ENCODE peak calls at places on chromosomes 6 and 20, in ten cellular contexts. C is AG09319; Q is pancreas; T is stimulated activated CD8-positive, alpha-beta memory T cell treated with anti-CD3 and anti-CD28 coated beads, Interleukin-4, amount 100 ng/mL, for 4 hours; F is stimulated activated CD4-positive, alpha-beta T cell treated with anti-CD3 and anti-CD28 coated beads, Interleukin-1b, Interleukin-23, amount 100 ng/mL, for 4 hours; J is AG08396; B is T-helper 1 cell; D is endothelial cell of umbilical vein; V is activated CD8-positive, alpha-beta memory T cell treated with anti-CD3 and anti-CD28 coated beads for 4 hours; E is RPMI8226. Z is an unnamed sample.
A peak's percentile ranks its signal among the peaks of the same experiment; 100 is the strongest.

GRCh38 chr6:79079425-79080130 is 1.5 kb upstream of the PHIP start:
- DNase-seq in Q (no peak), B (no peak), D (peak; percentile 49), C (no peak), V (no peak), J (no peak), F (no peak), E (no peak), T (no peak), Z (no peak)

GRCh38 chr6:63816979-63817436 is 181.4 kb downstream of the PHF3 start:
- DNase-seq in T (no peak), V (no peak), Q (no peak), D (no peak), C (no peak), J (peak; percentile 12), E (no peak), B (no peak), F (no peak), Z (no peak)

GRCh38 chr6:118467181-118467580 is 80.9 kb upstream of the PLN start:
- DNase-seq in T (no peak), J (no peak), D (no peak), C (no peak), Q (no peak), V (no peak), E (no peak), B (no peak), F (no peak), Z (no peak)

GRCh38 chr6:132052096-132052495 is 100.9 kb upstream of the CCN2 start:
- DNase-seq in J (no peak), B (no peak), T (no peak), F (no peak), D (no peak), V (no peak), Q (no peak), C (no peak), E (no peak), Z (no peak)

GRCh38 chr6:127026247-127026646 is 92.2 kb upstream of the RSPO3 start:
- DNase-seq in V (no peak), T (no peak), B (no peak), F (no peak), Q (no peak), J (no peak), D (no peak), C (no peak), E (no peak), Z (no peak)

GRCh38 chr20:36297656-36298055 is 8.5 kb upstream of the DLGAP4 start:
- DNase-seq in C (no peak), J (no peak), T (no peak), Q (no peak), F (no peak), E (no peak), V (no peak), B (no peak), D (no peak), Z (no peak)

GRCh38 chr6:137102851-137103492 is 58.2 kb upstream of the IL20RA start:
- DNase-seq in Q (no peak), B (no peak), T (no peak), J (no peak), C (no peak), E (no peak), V (no peak), D (no peak), F (no peak), Z (no peak)

GRCh38 chr20:15487682-15488081 is 1085.6 kb downstream of the KIF16B start:
- DNase-seq in J (no peak), B (no peak), D (no peak), Q (no peak), E (no peak), T (no peak), V (no peak), F (no peak), C (no peak), Z (no peak)

GRCh38 chr6:44856495-44856878 is 469.0 kb downstream of the CDC5L start:
- DNase-seq in C (no peak), D (no peak), T (no peak), E (no peak), J (no peak), V (no peak), F (no peak), Q (no peak), B (no peak), Z (no peak)

GRCh38 chr6:64683682-64684081 is 1023.3 kb downstream of the EYS start:
- DNase-seq in F (no peak), Q (no peak), B (no peak), T (no peak), V (no peak), C (no peak), D (peak; percentile 94), J (no peak), E (no peak), Z (no peak)

GRCh38 chr6:50842446-50842845 is 23.8 kb downstream of the TFAP2B start:
- DNase-seq in B (no peak), Q (no peak), F (no peak), J (no peak), C (no peak), E (no peak), V (no peak), T (no peak), D (no peak), Z (no peak)

GRCh38 chr20:21395666-21396044 is 1.7 kb downstream of the NKX2-4 start:
- DNase-seq in F (no peak), Q (no peak), V (peak; percentile 31), E (no peak), B (peak; percentile 40), T (peak; percentile 9), C (no peak), J (no peak), D (no peak), Z (no peak)

GRCh38 chr6:7283676-7284075 is 29.3 kb downstream of the SSR1 start:
- DNase-seq in C (no peak), Q (no peak), F (no peak), V (no peak), J (no peak), D (no peak), E (no peak), B (no peak), T (no peak), Z (no peak)

GRCh38 chr20:36542019-36542488 is 735 bp downstream of the MYL9 start:
- DNase-seq in Q (no peak), C (no peak), D (peak; percentile 26), E (no peak), J (peak; percentile 81), T (no peak), F (no peak), V (no peak), B (no peak), Z (peak; percentile 41)

GRCh38 chr6:150263765-150264415 is 104.9 kb upstream of the IYD start:
- DNase-seq in V (no peak), Q (no peak), C (no peak), D (no peak), J (no peak), F (no peak), T (no peak), E (no peak), B (no peak), Z (no peak)

GRCh38 chr6:138493413-138493812 is 5.9 kb downstream of the NHSL1 start:
- DNase-seq in V (no peak), B (no peak), T (no peak), J (no peak), Q (no peak), D (no peak), C (peak; percentile 49), E (no peak), F (no peak), Z (no peak)

GRCh38 chr6:168956884-168957730 is 296.5 kb downstream of the THBS2 start:
- DNase-seq in C (peak; percentile 66), D (peak; percentile 17), Q (peak; percentile 42), F (peak; percentile 10), E (peak; percentile 63), T (no peak), J (peak; percentile 86), B (peak; percentile 22), V (no peak), Z (peak; percentile 64)

GRCh38 chr6:86205980-86206379 is 563.3 kb upstream of the SYNCRIP start:
- DNase-seq in D (no peak), F (no peak), T (no peak), B (no peak), C (no peak), J (no peak), Q (no peak), V (no peak), E (no peak), Z (no peak)

GRCh38 chr20:36309643-36310042 is 3.5 kb downstream of the DLGAP4 start:
- DNase-seq in J (no peak), D (no peak), B (no peak), E (no peak), F (no peak), V (no peak), Q (no peak), C (no peak), T (no peak), Z (no peak)

GRCh38 chr6:56804996-56805395 is 149.9 kb upstream of the BEND6 start:
- DNase-seq in J (no peak), V (no peak), T (no peak), F (no peak), C (peak; percentile 20), D (peak; percentile 80), Q (no peak), B (no peak), E (no peak), Z (no peak)

GRCh38 chr6:37372116-37372515 is 18.3 kb downstream of the RNF8 start:
- DNase-seq in F (no peak), V (no peak), B (no peak), Q (no peak), D (no peak), J (no peak), T (no peak), E (no peak), C (no peak), Z (no peak)

GRCh38 chr6:113695506-113695905 is 161.6 kb upstream of the MARCKS start:
- DNase-seq in T (no peak), B (no peak), J (no peak), Q (no peak), E (no peak), C (no peak), V (no peak), F (no peak), D (no peak), Z (no peak)

GRCh38 chr6:146258206-146258605 is 229.3 kb downstream of the GRM1 start:
- DNase-seq in Q (no peak), J (no peak), D (no peak), T (no peak), B (no peak), E (no peak), V (no peak), C (no peak), F (no peak), Z (no peak)

GRCh38 chr6:154500769-154501171 is 9.7 kb downstream of the CNKSR3 start:
- DNase-seq in C (no peak), E (peak; percentile 21), B (no peak), D (peak; percentile 67), F (no peak), T (no peak), Q (no peak), J (no peak), V (no peak), Z (no peak)

GRCh38 chr20:44635877-44636276 is 15.6 kb downstream of the ADA start:
- DNase-seq in C (no peak), F (no peak), V (no peak), E (no peak), D (no peak), Q (no peak), T (no peak), J (no peak), B (no peak), Z (no peak)

GRCh38 chr20:46970937-46971630 is 76.4 kb downstream of the EYA2 start:
- DNase-seq in Q (no peak), T (no peak), J (peak; percentile 76), C (peak; percentile 40), D (peak; percentile 24), F (no peak), E (no peak), V (no peak), B (no peak), Z (peak; percentile 23)

GRCh38 chr6:111985202-111985731 is 68.6 kb upstream of the CCN6 start:
- DNase-seq in T (peak; percentile 29), J (peak; percentile 64), C (no peak), F (no peak), Q (peak; percentile 23), V (no peak), B (no peak), D (peak; percentile 58), E (no peak), Z (no peak)

GRCh38 chr20:22630698-22631097 is 46.3 kb upstream of the FOXA2 start:
- DNase-seq in C (no peak), F (no peak), E (no peak), Q (no peak), T (no peak), J (no peak), B (no peak), D (no peak), V (no peak), Z (no peak)